ENCODE peak calls at places on chromosomes 1 and 21, in six cellular contexts. T is nephron progenitor cell, V is mesothelial cell of epicardium, M is GM12865, U is CD14-positive monocyte, W is AG04450. L is an unnamed sample.
A peak's percentile ranks its signal among the peaks of the same experiment; 100 is the strongest.

GRCh38 chr1:197210426-197210825 is 57.6 kb upstream of the CRB1 start:
- DNase-seq in T (no peak), V (no peak), M (no peak), U (no peak), W (no peak), L (no peak)

GRCh38 chr1:54229281-54229891 is 29.4 kb downstream of the MRPL37 start:
- DNase-seq in T (no peak), V (no peak), M (no peak), U (no peak), W (no peak), L (no peak)

GRCh38 chr1:230127105-230128054 is 60.3 kb downstream of the GALNT2 start:
- DNase-seq in T (no peak), V (no peak), M (no peak), U (peak; percentile 54), W (no peak), L (no peak)

GRCh38 chr1:150281221-150281757 is 1.1 kb upstream of the CIART start:
- DNase-seq in T (peak; percentile 63), V (no peak), M (peak; percentile 72), U (no peak), W (no peak), L (peak; percentile 42)

GRCh38 chr1:117657031-117657430 is 51.2 kb downstream of the TENT5C start:
- DNase-seq in T (no peak), V (no peak), M (no peak), U (no peak), W (peak; percentile 57), L (no peak)

GRCh38 chr1:15736035-15736665 is at the start of gene SLC25A34:
- DNase-seq in T (no peak), V (no peak), M (no peak), U (peak; percentile 41), W (no peak), L (no peak)

GRCh38 chr1:31627301-31627929 is 9.9 kb downstream of the HCRTR1 start:
- DNase-seq in T (no peak), V (no peak), M (no peak), U (no peak), W (no peak), L (no peak)

GRCh38 chr1:28144203-28145135 is 32.0 kb downstream of the PTAFR start:
- DNase-seq in T (no peak), V (no peak), M (peak; percentile 94), U (peak; percentile 66), W (no peak), L (peak; percentile 83)

GRCh38 chr1:227077783-227078182 is 137.7 kb downstream of the COQ8A start:
- DNase-seq in T (no peak), V (no peak), M (no peak), U (no peak), W (no peak), L (no peak)

GRCh38 chr1:64539808-64540207 is 69.9 kb downstream of the CACHD1 start:
- DNase-seq in T (no peak), V (peak; percentile 53), M (no peak), U (no peak), W (no peak), L (no peak)

GRCh38 chr1:58592521-58593134 is 15.6 kb upstream of the TACSTD2 start:
- DNase-seq in T (peak; percentile 46), V (no peak), M (no peak), U (no peak), W (peak; percentile 80), L (no peak)

GRCh38 chr1:1205769-1206375 is 520 bp downstream of the TNFRSF18 start:
- DNase-seq in T (no peak), V (peak; percentile 20), M (no peak), U (peak; percentile 47), W (no peak), L (no peak)

GRCh38 chr1:54996359-54996868 is 2.3 kb upstream of the BSND start:
- DNase-seq in T (peak; percentile 82), V (peak; percentile 60), M (peak; percentile 85), U (peak; percentile 70), W (no peak), L (peak; percentile 95)

GRCh38 chr1:37558411-37558810 is 1.7 kb downstream of the DNALI1 start:
- DNase-seq in T (no peak), V (no peak), M (no peak), U (no peak), W (no peak), L (no peak)

GRCh38 chr1:117093091-117093534 is 28.4 kb downstream of the TRIM45 start:
- DNase-seq in T (peak; percentile 45), V (no peak), M (no peak), U (no peak), W (peak; percentile 91), L (peak; percentile 12)

GRCh38 chr21:43312751-43313169 is 114.2 kb downstream of the SIK1 start:
- DNase-seq in T (no peak), V (no peak), M (peak; percentile 81), U (no peak), W (no peak), L (no peak)

GRCh38 chr1:20165522-20165951 is 20.4 kb upstream of the UBXN10 start:
- DNase-seq in T (no peak), V (no peak), M (peak; percentile 26), U (no peak), W (no peak), L (peak; percentile 51)

GRCh38 chr1:224816062-224816461 is 113.4 kb upstream of the DNAH14 start:
- DNase-seq in T (no peak), V (no peak), M (no peak), U (no peak), W (no peak), L (no peak)

GRCh38 chr1:204896023-204896422 is 25.4 kb downstream of the NFASC start:
- DNase-seq in T (no peak), V (no peak), M (no peak), U (no peak), W (no peak), L (no peak)

GRCh38 chr1:94953107-94953506 is 26.2 kb upstream of the CNN3 start:
- DNase-seq in T (no peak), V (no peak), M (no peak), U (no peak), W (no peak), L (no peak)

GRCh38 chr1:109719337-109719837 is 7.3 kb downstream of the GSTM5 start:
- DNase-seq in T (no peak), V (no peak), M (peak; percentile 56), U (no peak), W (no peak), L (no peak)

DNA sequence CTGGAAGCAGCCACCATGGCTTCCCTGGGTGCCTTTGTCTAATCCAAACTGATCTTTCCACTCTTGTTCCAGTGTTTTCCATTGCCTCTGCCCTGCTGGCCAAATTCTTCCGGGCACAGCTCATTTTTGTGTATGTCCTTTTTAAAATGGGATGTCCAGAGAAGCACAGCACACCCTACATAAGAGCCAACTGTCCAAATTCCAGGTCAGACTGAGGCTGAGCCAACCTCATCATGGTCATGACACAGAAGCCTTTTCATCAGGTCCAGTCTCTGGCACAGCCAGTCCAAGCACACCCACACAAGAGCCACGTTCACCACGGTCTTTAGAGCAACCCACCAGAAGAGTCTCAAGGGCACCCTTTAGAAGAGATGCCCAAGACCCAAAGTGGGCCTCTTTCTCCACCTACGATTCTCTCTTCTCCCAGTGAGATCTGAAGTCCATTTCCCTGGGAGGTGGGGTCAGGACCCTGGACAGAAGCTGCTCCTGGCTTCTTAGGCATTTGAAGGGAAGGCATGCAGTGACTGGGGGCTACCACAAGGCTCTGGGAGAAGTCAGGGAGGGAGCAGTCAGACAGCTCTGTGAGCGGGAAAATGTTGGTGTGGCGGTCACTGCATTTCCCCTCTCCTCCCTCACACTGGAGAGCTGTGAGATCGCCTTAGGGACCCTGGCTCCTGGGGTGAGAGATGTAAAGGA is 53.2 kb downstream of the SYT2 start:
- DNase-seq in T (peak; percentile 82), V (no peak), M (no peak), U (no peak), W (no peak), L (no peak)
- TF ChIP-seq CTCF in T (peak; percentile 49), V (no peak), M (no peak), U (no peak), W (peak; percentile 41), L (no peak)

DNA sequence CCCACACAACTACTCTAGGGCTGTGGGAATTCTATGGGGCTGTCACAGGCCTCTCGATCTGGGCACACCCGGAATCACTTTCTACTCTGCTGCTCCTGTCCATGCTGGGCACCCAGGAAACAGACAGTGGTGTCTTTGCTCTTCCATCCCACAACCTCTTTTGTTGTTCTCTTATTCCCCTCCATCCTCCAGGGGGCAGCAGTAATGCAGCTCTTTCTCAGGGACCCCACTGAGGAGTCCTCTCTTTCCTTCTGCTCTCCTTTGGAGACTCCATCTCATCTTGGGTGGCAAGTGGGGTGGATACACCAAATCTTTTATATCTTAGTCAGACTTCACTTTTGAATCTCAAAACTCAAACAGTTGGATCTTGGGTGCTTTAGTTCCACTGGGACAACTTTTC is 206.3 kb downstream of the HS2ST1 start:
- DNase-seq in T (no peak), V (no peak), M (peak; percentile 28), U (no peak), W (no peak), L (no peak)
- TF ChIP-seq CTCF in T (no peak), V (no peak), M (peak; percentile 40), U (peak; percentile 37), W (peak; percentile 32), L (peak; percentile 43)

GRCh38 chr1:185054365-185055060 is 9.2 kb downstream of the RNF2 start:
- DNase-seq in T (no peak), V (no peak), M (no peak), U (no peak), W (no peak), L (no peak)

GRCh38 chr1:185059950-185060571 is 14.7 kb downstream of the RNF2 start:
- DNase-seq in T (no peak), V (no peak), M (no peak), U (no peak), W (no peak), L (no peak)

GRCh38 chr1:185058103-185058502 is 12.7 kb downstream of the RNF2 start:
- DNase-seq in T (no peak), V (no peak), M (no peak), U (no peak), W (no peak), L (no peak)

GRCh38 chr1:185062710-185063370 is 17.5 kb downstream of the RNF2 start:
- DNase-seq in T (no peak), V (no peak), M (no peak), U (no peak), W (no peak), L (no peak)

DNA sequence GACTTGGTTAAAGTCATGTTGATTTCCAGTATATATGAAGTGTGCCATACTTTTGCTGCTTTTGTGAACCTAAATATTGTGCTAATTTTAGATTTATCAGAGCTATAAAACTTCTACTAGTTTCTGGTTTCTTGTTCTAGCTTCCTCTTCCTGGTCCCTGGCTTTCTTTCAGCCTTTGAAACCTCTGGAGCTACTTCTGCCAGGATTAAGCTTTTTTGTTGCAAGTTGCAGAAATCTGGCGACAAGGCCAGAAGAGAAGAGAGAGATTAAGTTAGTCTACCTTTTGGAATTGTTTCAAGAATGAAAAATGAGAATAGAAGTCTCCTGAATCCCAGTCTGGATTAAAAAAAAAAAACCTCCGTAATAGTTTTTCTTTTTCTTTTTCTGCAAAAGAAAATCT is 13.5 kb downstream of the RNF2 start:
- DNase-seq in T (no peak), V (no peak), M (no peak), U (no peak), W (no peak), L (no peak)
- TF ChIP-seq CTCF in T (no peak), V (no peak), M (no peak), U (no peak), W (no peak), L (no peak)

DNA sequence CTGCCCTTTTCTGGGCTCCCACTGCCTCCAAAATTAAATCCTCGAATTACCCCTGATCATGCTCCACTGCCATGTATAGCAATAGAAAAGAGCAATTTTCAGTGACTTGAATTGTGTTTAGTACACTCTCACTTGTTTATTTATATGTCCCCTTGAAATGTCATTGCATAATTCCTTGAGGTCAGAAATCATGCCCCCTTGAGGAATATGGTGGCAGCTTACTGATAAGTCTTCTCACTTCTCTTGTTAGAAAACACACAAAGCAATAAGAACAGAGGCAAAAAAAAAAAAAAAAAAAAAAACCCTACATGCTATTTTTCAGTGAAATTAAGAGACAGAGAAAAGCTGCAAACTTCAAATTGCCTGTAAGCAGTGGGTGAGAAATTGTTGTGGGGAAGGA is 37.5 kb downstream of the GPR88 start:
- DNase-seq in T (no peak), V (no peak), M (peak; percentile 9), U (no peak), W (no peak), L (no peak)
- TF ChIP-seq CTCF in T (no peak), V (no peak), M (no peak), U (no peak), W (no peak), L (peak; percentile 29)

L was measured in GM13977.